ENCODE peak calls at places on chromosomes 2 and 18, in nine cellular contexts. One of them, this sample, is unnamed.

GRCh38 chr2:95115418-95115817 is 6.2 kb downstream of the MRPS5 start:
- DNase-seq in AG10803: peak
- DNase-seq in WERI-Rb-1: peak
- DNase-seq in upper lobe of right lung: peak
- DNase-seq in chondrocyte: no peak
- DNase-seq in CD4-positive, alpha-beta T cell: peak
- DNase-seq in transverse colon: peak
- DNase-seq in right lobe of liver: peak
- DNase-seq in nephron progenitor cell: peak
- DNase-seq in this sample: peak

GRCh38 chr2:172896541-172897144 is 161.0 kb downstream of the RAPGEF4 start:
- DNase-seq in AG10803: no peak
- DNase-seq in WERI-Rb-1: no peak
- DNase-seq in upper lobe of right lung: no peak
- DNase-seq in chondrocyte: no peak
- DNase-seq in CD4-positive, alpha-beta T cell: no peak
- DNase-seq in transverse colon: no peak
- DNase-seq in right lobe of liver: no peak
- DNase-seq in nephron progenitor cell: no peak
- DNase-seq in this sample: no peak

GRCh38 chr2:109213646-109214417 is 84.8 kb downstream of the SH3RF3 start:
- DNase-seq in AG10803: peak
- DNase-seq in WERI-Rb-1: no peak
- DNase-seq in upper lobe of right lung: peak
- DNase-seq in chondrocyte: no peak
- DNase-seq in CD4-positive, alpha-beta T cell: peak
- DNase-seq in transverse colon: no peak
- DNase-seq in right lobe of liver: no peak
- DNase-seq in nephron progenitor cell: no peak
- DNase-seq in this sample: no peak

GRCh38 chr2:104412384-104412783 is 441.5 kb upstream of the POU3F3 start:
- DNase-seq in AG10803: peak
- DNase-seq in WERI-Rb-1: no peak
- DNase-seq in upper lobe of right lung: no peak
- DNase-seq in chondrocyte: no peak
- DNase-seq in CD4-positive, alpha-beta T cell: no peak
- DNase-seq in transverse colon: peak
- DNase-seq in right lobe of liver: no peak
- DNase-seq in nephron progenitor cell: peak
- DNase-seq in this sample: peak

GRCh38 chr2:122741403-122741802 is 986.0 kb downstream of the TSN start:
- DNase-seq in AG10803: no peak
- DNase-seq in WERI-Rb-1: no peak
- DNase-seq in upper lobe of right lung: no peak
- DNase-seq in chondrocyte: no peak
- DNase-seq in CD4-positive, alpha-beta T cell: no peak
- DNase-seq in transverse colon: no peak
- DNase-seq in right lobe of liver: no peak
- DNase-seq in nephron progenitor cell: no peak
- DNase-seq in this sample: no peak

GRCh38 chr2:215486973-215487372 is 51.1 kb upstream of the FN1 start:
- DNase-seq in AG10803: peak
- DNase-seq in WERI-Rb-1: no peak
- DNase-seq in upper lobe of right lung: no peak
- DNase-seq in chondrocyte: no peak
- DNase-seq in CD4-positive, alpha-beta T cell: no peak
- DNase-seq in transverse colon: no peak
- DNase-seq in right lobe of liver: no peak
- DNase-seq in nephron progenitor cell: no peak
- DNase-seq in this sample: no peak

GRCh38 chr18:30965237-30965636 is 77.3 kb downstream of the DSC3 start:
- DNase-seq in AG10803: no peak
- DNase-seq in WERI-Rb-1: no peak
- DNase-seq in upper lobe of right lung: no peak
- DNase-seq in chondrocyte: no peak
- DNase-seq in CD4-positive, alpha-beta T cell: no peak
- DNase-seq in transverse colon: no peak
- DNase-seq in right lobe of liver: no peak
- DNase-seq in nephron progenitor cell: no peak
- DNase-seq in this sample: no peak

GRCh38 chr2:15638720-15639119 is 47.1 kb downstream of the DDX1 start:
- DNase-seq in AG10803: peak
- DNase-seq in WERI-Rb-1: no peak
- DNase-seq in upper lobe of right lung: no peak
- DNase-seq in chondrocyte: no peak
- DNase-seq in CD4-positive, alpha-beta T cell: no peak
- DNase-seq in transverse colon: no peak
- DNase-seq in right lobe of liver: no peak
- DNase-seq in nephron progenitor cell: no peak
- DNase-seq in this sample: no peak

GRCh38 chr18:79274823-79275222 is 120.9 kb upstream of the NFATC1 start:
- DNase-seq in AG10803: no peak
- DNase-seq in WERI-Rb-1: no peak
- DNase-seq in upper lobe of right lung: no peak
- DNase-seq in chondrocyte: no peak
- DNase-seq in CD4-positive, alpha-beta T cell: no peak
- DNase-seq in transverse colon: no peak
- DNase-seq in right lobe of liver: no peak
- DNase-seq in nephron progenitor cell: no peak
- DNase-seq in this sample: no peak

GRCh38 chr18:23853448-23854210 is 160.9 kb upstream of the TTC39C start:
- DNase-seq in AG10803: peak
- DNase-seq in WERI-Rb-1: no peak
- DNase-seq in upper lobe of right lung: no peak
- DNase-seq in chondrocyte: no peak
- DNase-seq in CD4-positive, alpha-beta T cell: no peak
- DNase-seq in transverse colon: no peak
- DNase-seq in right lobe of liver: no peak
- DNase-seq in nephron progenitor cell: no peak
- DNase-seq in this sample: no peak

GRCh38 chr18:48238636-48239035 is 170.5 kb downstream of the ZBTB7C start:
- DNase-seq in AG10803: no peak
- DNase-seq in WERI-Rb-1: no peak
- DNase-seq in upper lobe of right lung: no peak
- DNase-seq in chondrocyte: no peak
- DNase-seq in CD4-positive, alpha-beta T cell: no peak
- DNase-seq in transverse colon: no peak
- DNase-seq in right lobe of liver: no peak
- DNase-seq in nephron progenitor cell: no peak
- DNase-seq in this sample: no peak

GRCh38 chr2:17863539-17863938 is 14.9 kb upstream of the KCNS3 start:
- DNase-seq in AG10803: no peak
- DNase-seq in WERI-Rb-1: no peak
- DNase-seq in upper lobe of right lung: no peak
- DNase-seq in chondrocyte: no peak
- DNase-seq in CD4-positive, alpha-beta T cell: no peak
- DNase-seq in transverse colon: no peak
- DNase-seq in right lobe of liver: no peak
- DNase-seq in nephron progenitor cell: no peak
- DNase-seq in this sample: no peak

GRCh38 chr2:3462493-3463104 is 56.7 kb downstream of the ADI1 start:
- DNase-seq in AG10803: no peak
- DNase-seq in WERI-Rb-1: no peak
- DNase-seq in upper lobe of right lung: no peak
- DNase-seq in chondrocyte: peak
- DNase-seq in CD4-positive, alpha-beta T cell: no peak
- DNase-seq in transverse colon: no peak
- DNase-seq in right lobe of liver: no peak
- DNase-seq in nephron progenitor cell: no peak
- DNase-seq in this sample: no peak
- TF ChIP-seq CTCF in AG10803: no peak
- TF ChIP-seq CTCF in WERI-Rb-1: no peak
- TF ChIP-seq CTCF in upper lobe of right lung: peak
- TF ChIP-seq CTCF in chondrocyte: peak
- TF ChIP-seq CTCF in CD4-positive, alpha-beta T cell: peak
- TF ChIP-seq CTCF in transverse colon: peak
- TF ChIP-seq CTCF in right lobe of liver: no peak
- TF ChIP-seq CTCF in nephron progenitor cell: peak
- TF ChIP-seq CTCF in this sample: no peak

GRCh38 chr2:7861910-7862702 is 819.8 kb upstream of the ID2 start:
- DNase-seq in AG10803: no peak
- DNase-seq in WERI-Rb-1: no peak
- DNase-seq in upper lobe of right lung: no peak
- DNase-seq in chondrocyte: no peak
- DNase-seq in CD4-positive, alpha-beta T cell: no peak
- DNase-seq in transverse colon: no peak
- DNase-seq in right lobe of liver: no peak
- DNase-seq in nephron progenitor cell: no peak
- DNase-seq in this sample: no peak

GRCh38 chr2:7868836-7869235 is 813.0 kb upstream of the ID2 start:
- DNase-seq in AG10803: no peak
- DNase-seq in WERI-Rb-1: no peak
- DNase-seq in upper lobe of right lung: no peak
- DNase-seq in chondrocyte: no peak
- DNase-seq in CD4-positive, alpha-beta T cell: no peak
- DNase-seq in transverse colon: no peak
- DNase-seq in right lobe of liver: no peak
- DNase-seq in nephron progenitor cell: no peak
- DNase-seq in this sample: no peak

GRCh38 chr2:7867858-7868257 is 814.0 kb upstream of the ID2 start:
- DNase-seq in AG10803: no peak
- DNase-seq in WERI-Rb-1: no peak
- DNase-seq in upper lobe of right lung: no peak
- DNase-seq in chondrocyte: no peak
- DNase-seq in CD4-positive, alpha-beta T cell: no peak
- DNase-seq in transverse colon: no peak
- DNase-seq in right lobe of liver: no peak
- DNase-seq in nephron progenitor cell: no peak
- DNase-seq in this sample: no peak

GRCh38 chr2:7866825-7867224 is 815.0 kb upstream of the ID2 start:
- DNase-seq in AG10803: no peak
- DNase-seq in WERI-Rb-1: no peak
- DNase-seq in upper lobe of right lung: no peak
- DNase-seq in chondrocyte: no peak
- DNase-seq in CD4-positive, alpha-beta T cell: no peak
- DNase-seq in transverse colon: no peak
- DNase-seq in right lobe of liver: no peak
- DNase-seq in nephron progenitor cell: no peak
- DNase-seq in this sample: no peak

GRCh38 chr2:7866104-7866503 is 815.8 kb upstream of the ID2 start:
- DNase-seq in AG10803: no peak
- DNase-seq in WERI-Rb-1: no peak
- DNase-seq in upper lobe of right lung: no peak
- DNase-seq in chondrocyte: no peak
- DNase-seq in CD4-positive, alpha-beta T cell: no peak
- DNase-seq in transverse colon: no peak
- DNase-seq in right lobe of liver: no peak
- DNase-seq in nephron progenitor cell: no peak
- DNase-seq in this sample: no peak
- TF ChIP-seq CTCF in AG10803: no peak
- TF ChIP-seq CTCF in WERI-Rb-1: no peak
- TF ChIP-seq CTCF in upper lobe of right lung: no peak
- TF ChIP-seq CTCF in chondrocyte: no peak
- TF ChIP-seq CTCF in CD4-positive, alpha-beta T cell: no peak
- TF ChIP-seq CTCF in transverse colon: no peak
- TF ChIP-seq CTCF in right lobe of liver: no peak
- TF ChIP-seq CTCF in nephron progenitor cell: no peak
- TF ChIP-seq CTCF in this sample: no peak

GRCh38 chr2:170201734-170202393 is 23.9 kb downstream of the MYO3B start:
- DNase-seq in AG10803: no peak
- DNase-seq in WERI-Rb-1: no peak
- DNase-seq in upper lobe of right lung: no peak
- DNase-seq in chondrocyte: no peak
- DNase-seq in CD4-positive, alpha-beta T cell: no peak
- DNase-seq in transverse colon: no peak
- DNase-seq in right lobe of liver: no peak
- DNase-seq in nephron progenitor cell: no peak
- DNase-seq in this sample: no peak
- TF ChIP-seq CTCF in AG10803: no peak
- TF ChIP-seq CTCF in WERI-Rb-1: no peak
- TF ChIP-seq CTCF in upper lobe of right lung: no peak
- TF ChIP-seq CTCF in chondrocyte: no peak
- TF ChIP-seq CTCF in CD4-positive, alpha-beta T cell: no peak
- TF ChIP-seq CTCF in transverse colon: no peak
- TF ChIP-seq CTCF in right lobe of liver: no peak
- TF ChIP-seq CTCF in nephron progenitor cell: no peak
- TF ChIP-seq CTCF in this sample: no peak

GRCh38 chr2:96715658-96716057 is 24.2 kb downstream of the LMAN2L start:
- DNase-seq in AG10803: peak
- DNase-seq in WERI-Rb-1: no peak
- DNase-seq in upper lobe of right lung: no peak
- DNase-seq in chondrocyte: no peak
- DNase-seq in CD4-positive, alpha-beta T cell: no peak
- DNase-seq in transverse colon: no peak
- DNase-seq in right lobe of liver: no peak
- DNase-seq in nephron progenitor cell: no peak
- DNase-seq in this sample: no peak

GRCh38 chr2:96710985-96711384 is 28.9 kb downstream of the LMAN2L start:
- DNase-seq in AG10803: no peak
- DNase-seq in WERI-Rb-1: no peak
- DNase-seq in upper lobe of right lung: no peak
- DNase-seq in chondrocyte: no peak
- DNase-seq in CD4-positive, alpha-beta T cell: no peak
- DNase-seq in transverse colon: no peak
- DNase-seq in right lobe of liver: no peak
- DNase-seq in nephron progenitor cell: no peak
- DNase-seq in this sample: no peak

DNA sequence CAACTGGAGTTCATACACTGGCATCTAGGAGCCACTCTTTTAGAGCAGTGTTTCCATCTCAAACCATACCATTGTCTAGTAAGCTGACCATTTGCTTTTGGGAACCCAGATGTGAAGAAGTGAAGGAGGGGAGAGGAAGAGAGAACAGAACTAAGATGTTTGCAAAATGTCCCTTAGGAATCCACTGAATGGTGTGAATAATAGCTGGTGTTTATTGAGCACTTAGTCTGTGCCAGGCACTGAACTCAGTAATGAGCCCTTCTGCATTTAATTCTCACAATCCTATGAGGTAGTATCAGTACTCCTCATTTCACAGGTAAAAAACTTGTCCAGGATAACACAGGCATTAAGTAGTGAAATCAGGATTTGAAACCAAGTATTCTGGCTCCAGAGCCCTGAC is 23.5 kb downstream of the LMAN2L start:
- DNase-seq in AG10803: no peak
- DNase-seq in WERI-Rb-1: no peak
- DNase-seq in upper lobe of right lung: no peak
- DNase-seq in chondrocyte: no peak
- DNase-seq in CD4-positive, alpha-beta T cell: no peak
- DNase-seq in transverse colon: no peak
- DNase-seq in right lobe of liver: no peak
- DNase-seq in nephron progenitor cell: no peak
- DNase-seq in this sample: no peak
- TF ChIP-seq CTCF in AG10803: no peak
- TF ChIP-seq CTCF in WERI-Rb-1: no peak
- TF ChIP-seq CTCF in upper lobe of right lung: no peak
- TF ChIP-seq CTCF in chondrocyte: no peak
- TF ChIP-seq CTCF in CD4-positive, alpha-beta T cell: no peak
- TF ChIP-seq CTCF in transverse colon: no peak
- TF ChIP-seq CTCF in right lobe of liver: no peak
- TF ChIP-seq CTCF in nephron progenitor cell: no peak
- TF ChIP-seq CTCF in this sample: no peak

GRCh38 chr2:133680399-133681044 is 112.3 kb upstream of the NCKAP5 start:
- DNase-seq in AG10803: no peak
- DNase-seq in WERI-Rb-1: no peak
- DNase-seq in upper lobe of right lung: no peak
- DNase-seq in chondrocyte: no peak
- DNase-seq in CD4-positive, alpha-beta T cell: no peak
- DNase-seq in transverse colon: no peak
- DNase-seq in right lobe of liver: no peak
- DNase-seq in nephron progenitor cell: peak
- DNase-seq in this sample: no peak
- TF ChIP-seq CTCF in AG10803: peak
- TF ChIP-seq CTCF in WERI-Rb-1: no peak
- TF ChIP-seq CTCF in upper lobe of right lung: no peak
- TF ChIP-seq CTCF in chondrocyte: peak
- TF ChIP-seq CTCF in CD4-positive, alpha-beta T cell: no peak
- TF ChIP-seq CTCF in transverse colon: no peak
- TF ChIP-seq CTCF in right lobe of liver: no peak
- TF ChIP-seq CTCF in nephron progenitor cell: no peak
- TF ChIP-seq CTCF in this sample: no peak